ENCODE peak calls at places on chromosomes 13 and 19, in nine cellular contexts. K is brain microvascular endothelial cell, C is mesothelial cell of epicardium, R is tibial artery, X is cardiac muscle cell, B is neural crest cell, U is cardiac fibroblast, M is AG09319, T is bronchial epithelial cell. S is an unnamed sample.

GRCh38 chr19:6491802-6492592 is 10.1 kb downstream of the TUBB4A start:
- DNase-seq in C (no peak), R (no peak), B (no peak), U (no peak), X (no peak), T (peak), K (no peak), M (no peak), S (peak)

GRCh38 chr19:20333508-20333907 is 166.5 kb downstream of the ZNF486 start:
- DNase-seq in B (no peak), U (no peak), K (no peak), R (no peak), C (no peak), X (no peak), T (no peak), M (no peak), S (no peak)

GRCh38 chr19:28065026-28065425 is 1147.9 kb downstream of the UQCRFS1 start:
- DNase-seq in X (no peak), C (no peak), K (no peak), U (peak), B (no peak), M (no peak), R (no peak), T (peak), S (no peak)

GRCh38 chr19:4913996-4914735 is 4.9 kb downstream of the UHRF1 start:
- DNase-seq in C (no peak), U (no peak), X (no peak), T (no peak), K (no peak), R (no peak), B (no peak), M (no peak), S (peak)

GRCh38 chr19:6210721-6211600 is 68.8 kb downstream of the MLLT1 start:
- DNase-seq in M (no peak), C (no peak), B (no peak), X (no peak), R (no peak), U (no peak), T (no peak), K (no peak), S (no peak)

GRCh38 chr19:21584532-21584931 is 79.1 kb downstream of the ZNF429 start:
- DNase-seq in R (no peak), X (no peak), B (no peak), M (no peak), T (no peak), C (no peak), U (no peak), K (no peak), S (no peak)

GRCh38 chr13:30034448-30034795 is 184.0 kb upstream of the UBL3 start:
- DNase-seq in C (no peak), T (no peak), M (no peak), U (peak), B (no peak), K (no peak), X (peak), R (no peak), S (no peak)

GRCh38 chr13:29428310-29428991 is 167.0 kb downstream of the SLC7A1 start:
- DNase-seq in M (no peak), X (peak), C (peak), R (no peak), B (peak), K (no peak), U (peak), T (peak), S (peak)

GRCh38 chr13:74287672-74288169 is 153.5 kb upstream of the KLF12 start:
- DNase-seq in C (peak), R (peak), X (peak), B (peak), U (peak), K (peak), T (peak), M (peak), S (peak)

GRCh38 chr13:32969516-32969941 is 46.7 kb upstream of the KL start:
- DNase-seq in X (peak), M (peak), C (no peak), T (no peak), K (peak), B (no peak), U (peak), R (no peak), S (no peak)

GRCh38 chr19:54518844-54519243 is 16.2 kb downstream of the LAIR2 start:
- DNase-seq in B (no peak), U (peak), K (no peak), T (peak), X (peak), M (no peak), R (no peak), C (no peak), S (no peak)

GRCh38 chr13:80259159-80259558 is 81.8 kb downstream of the SPRY2 start:
- DNase-seq in U (no peak), K (no peak), R (no peak), T (no peak), B (no peak), X (no peak), C (no peak), M (no peak), S (no peak)

GRCh38 chr19:10580979-10581631 is 6.0 kb downstream of the AP1M2 start:
- DNase-seq in B (peak), X (peak), T (peak), C (peak), M (peak), R (peak), K (peak), U (peak), S (peak)

GRCh38 chr19:42529248-42529764 is 1.0 kb upstream of the CEACAM1 start:
- DNase-seq in M (peak), X (peak), K (peak), B (peak), R (peak), T (peak), U (peak), C (peak), S (peak)

GRCh38 chr19:1590641-1591397 is 1.8 kb downstream of the MBD3 start:
- DNase-seq in T (no peak), B (no peak), X (peak), C (no peak), M (no peak), K (no peak), U (peak), R (no peak), S (peak)

GRCh38 chr19:45863840-45864628 is at the start of gene FOXA3:
- DNase-seq in X (peak), R (no peak), U (peak), M (no peak), K (no peak), B (no peak), C (no peak), T (no peak), S (no peak)

GRCh38 chr19:15173746-15174404 is 26.9 kb downstream of the NOTCH3 start:
- DNase-seq in B (no peak), K (no peak), C (no peak), M (no peak), X (peak), U (peak), T (no peak), R (no peak), S (peak)

GRCh38 chr13:48776396-48776795 is 122.7 kb downstream of the CYSLTR2 start:
- DNase-seq in B (no peak), R (no peak), K (no peak), T (no peak), U (peak), X (no peak), M (no peak), C (no peak), S (no peak)

GRCh38 chr19:46608178-46608577 is 7.0 kb downstream of the CALM3 start:
- DNase-seq in X (no peak), M (no peak), R (no peak), U (no peak), C (no peak), T (no peak), B (no peak), K (no peak), S (no peak)

GRCh38 chr19:39090881-39091280 is 6.7 kb downstream of the ACP7 start:
- DNase-seq in R (no peak), B (no peak), M (no peak), C (no peak), K (no peak), X (no peak), U (no peak), T (no peak), S (no peak)

GRCh38 chr13:64164435-64164834 is 2748.8 kb upstream of the PCDH20 start:
- DNase-seq in M (no peak), T (no peak), K (no peak), X (no peak), R (no peak), B (no peak), C (no peak), U (no peak), S (no peak)

GRCh38 chr13:44313674-44314073 is 60.0 kb upstream of the SERP2 start:
- DNase-seq in K (peak), X (peak), R (no peak), T (peak), U (peak), M (no peak), B (no peak), C (no peak), S (peak)

GRCh38 chr19:409006-409514 is at the start of gene C2CD4C:
- DNase-seq in C (peak), M (no peak), B (no peak), T (no peak), K (no peak), U (no peak), R (no peak), X (peak), S (no peak)

GRCh38 chr13:96052655-96053002 is 572 bp downstream of the UGGT2 start:
- DNase-seq in R (no peak), B (no peak), C (no peak), M (peak), K (peak), T (peak), U (peak), X (peak), S (peak)

GRCh38 chr13:73351730-73352129 is 292.9 kb downstream of the KLF5 start:
- DNase-seq in C (no peak), U (no peak), X (no peak), K (no peak), M (no peak), R (no peak), T (no peak), B (no peak), S (no peak)

GRCh38 chr13:75511226-75511625 is 26.4 kb downstream of the COMMD6 start:
- DNase-seq in K (no peak), R (no peak), C (no peak), B (no peak), T (no peak), M (no peak), X (no peak), U (no peak), S (no peak)
- TF ChIP-seq CTCF in K (no peak), R (no peak), C (no peak), B (no peak), T (no peak), M (no peak), X (no peak), U (no peak), S (no peak)

GRCh38 chr13:87259479-87260083 is 411.6 kb upstream of the SLITRK5 start:
- DNase-seq in M (no peak), K (no peak), R (no peak), U (no peak), B (peak), X (peak), T (no peak), C (no peak), S (peak)
- TF ChIP-seq CTCF in M (peak), K (peak), R (no peak), U (no peak), B (peak), X (no peak), T (peak), C (no peak), S (peak)

DNA sequence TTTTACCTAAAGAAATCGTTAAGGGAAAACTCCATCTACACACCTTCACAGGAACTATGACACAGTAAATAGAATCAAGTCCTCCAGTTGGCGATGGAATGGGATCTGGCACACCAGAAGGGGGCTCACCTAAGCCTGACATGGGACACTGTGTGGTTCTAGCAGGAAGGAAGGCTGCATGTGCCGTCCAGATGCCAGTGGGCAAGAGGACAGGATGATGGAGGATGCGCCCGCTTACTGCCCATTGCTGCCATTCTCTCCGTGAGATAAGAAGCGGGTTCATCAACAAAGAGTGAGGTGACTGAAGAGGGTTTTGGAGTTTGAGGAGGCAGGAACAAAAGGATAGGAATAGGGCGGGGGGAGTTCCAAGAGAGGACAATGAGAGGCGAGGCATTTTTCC is 2.9 kb upstream of the CYP2F1 start:
- DNase-seq in T (no peak), X (no peak), M (no peak), C (no peak), K (no peak), B (no peak), R (no peak), U (no peak), S (no peak)
- TF ChIP-seq CTCF in T (no peak), X (no peak), M (no peak), C (no peak), K (no peak), B (no peak), R (no peak), U (no peak), S (no peak)

GRCh38 chr19:29292562-29292961 is 79.6 kb upstream of the UQCRFS1 start:
- DNase-seq in R (no peak), M (no peak), X (no peak), T (no peak), U (no peak), C (no peak), B (no peak), K (no peak), S (no peak)
- TF ChIP-seq CTCF in R (no peak), M (no peak), X (no peak), T (no peak), U (no peak), C (no peak), B (no peak), K (no peak), S (no peak)

GRCh38 chr19:34676697-34677385 is at the start of gene SCGB2B2:
- DNase-seq in U (no peak), R (no peak), T (no peak), M (no peak), C (no peak), B (no peak), X (no peak), K (no peak), S (no peak)
- TF ChIP-seq CTCF in U (no peak), R (no peak), T (peak), M (no peak), C (no peak), B (peak), X (peak), K (peak), S (no peak)

DNA sequence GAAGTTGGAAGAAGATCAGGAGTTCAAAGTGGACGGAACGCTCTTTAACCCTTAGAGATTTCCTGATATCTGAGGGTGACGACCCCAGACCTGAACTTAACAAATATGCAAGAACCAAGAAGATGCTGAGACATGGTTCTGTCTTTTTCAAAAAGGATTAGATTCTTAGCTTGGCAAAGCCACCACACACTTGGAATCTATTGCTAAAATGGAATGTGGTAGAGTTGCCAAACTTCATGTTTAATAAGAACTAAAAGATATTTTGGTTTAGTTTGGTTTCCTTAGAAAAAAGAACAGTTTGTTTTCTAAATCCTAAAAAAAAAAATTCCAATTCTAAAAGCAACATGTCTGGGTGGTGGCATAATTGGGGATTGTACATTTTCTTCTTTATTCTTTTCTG is 29.5 kb downstream of the UNC13A start:
- DNase-seq in K (no peak), B (no peak), R (no peak), U (peak), C (no peak), X (peak), M (no peak), T (no peak), S (no peak)
- TF ChIP-seq CTCF in K (no peak), B (no peak), R (no peak), U (no peak), C (no peak), X (no peak), M (no peak), T (no peak), S (no peak)

DNA sequence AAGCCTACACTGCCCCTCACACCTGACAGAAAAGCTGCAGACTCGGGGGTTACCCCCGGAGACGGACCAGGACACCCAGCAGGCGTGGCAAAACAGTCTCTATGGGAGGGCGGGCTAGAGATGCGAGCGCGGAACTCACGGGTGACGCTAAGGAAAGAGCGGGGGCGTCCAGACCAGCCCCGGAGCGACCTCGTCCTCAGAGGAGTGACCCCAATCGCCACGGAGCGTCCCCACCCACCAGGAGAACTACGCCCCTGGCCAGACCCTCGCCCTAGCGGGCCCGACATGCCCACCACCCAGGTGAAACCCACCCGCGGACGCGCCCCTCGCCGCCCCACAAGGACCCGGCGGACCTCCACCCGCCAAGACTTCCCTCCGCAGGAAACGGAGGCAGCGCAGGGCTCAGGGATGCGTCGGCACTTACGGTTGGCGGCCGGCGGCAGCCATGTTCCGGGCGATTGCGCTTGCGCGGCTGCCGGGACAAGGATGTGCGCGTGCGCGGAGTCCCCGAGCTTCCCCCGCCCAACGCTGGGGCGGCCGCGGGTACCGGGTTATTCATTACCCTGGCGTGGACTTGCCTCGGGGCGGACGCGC is at the start of gene ZNF329:
- DNase-seq in M (peak), K (peak), T (peak), X (peak), B (peak), U (peak), R (peak), C (peak), S (peak)
- TF ChIP-seq CTCF in M (no peak), K (no peak), T (no peak), X (no peak), B (no peak), U (no peak), R (peak), C (no peak), S (no peak)

GRCh38 chr13:27765650-27766049 is 26.6 kb upstream of the GSX1 start:
- DNase-seq in B (no peak), R (no peak), M (no peak), U (no peak), C (no peak), K (no peak), T (no peak), X (no peak), S (no peak)
- TF ChIP-seq CTCF in B (no peak), R (no peak), M (no peak), U (no peak), C (no peak), K (no peak), T (no peak), X (no peak), S (no peak)

GRCh38 chr13:110525328-110526319 is 35.9 kb downstream of the RAB20 start:
- DNase-seq in K (no peak), C (no peak), T (no peak), U (no peak), X (no peak), B (no peak), R (no peak), M (no peak), S (no peak)
- TF ChIP-seq CTCF in K (no peak), C (no peak), T (no peak), U (no peak), X (no peak), B (no peak), R (no peak), M (no peak), S (no peak)

S was measured in MCF 10A.